ENCODE peak calls at places on chromosomes 1 and 21, in six cellular contexts. E, J, L, F, H and S are unnamed samples.

GRCh38 chr1:230575886-230576477 is 66.3 kb upstream of the COG2 start:
- DNase-seq in E (no peak), J (no peak), L (no peak), F (no peak), H (no peak), S (no peak)

GRCh38 chr1:116067564-116067887 is 43.7 kb upstream of the MAB21L3 start:
- DNase-seq in E (no peak), J (peak), L (no peak), F (no peak), H (no peak), S (no peak)

GRCh38 chr1:9420835-9421532 is 118.3 kb upstream of the SLC25A33 start:
- DNase-seq in E (no peak), J (no peak), L (no peak), F (no peak), H (no peak), S (no peak)

GRCh38 chr1:114111731-114112661 is 41.7 kb downstream of the SYT6 start:
- DNase-seq in E (no peak), J (no peak), L (no peak), F (no peak), H (no peak), S (no peak)

GRCh38 chr1:168396940-168397680 is 116.4 kb downstream of the TBX19 start:
- DNase-seq in E (no peak), J (no peak), L (no peak), F (no peak), H (no peak), S (no peak)

GRCh38 chr1:66240491-66241484 is 293.2 kb upstream of the SGIP1 start:
- DNase-seq in E (no peak), J (no peak), L (no peak), F (no peak), H (no peak), S (no peak)

GRCh38 chr1:25795955-25796806 is 3.8 kb upstream of the SELENON start:
- DNase-seq in E (no peak), J (no peak), L (no peak), F (no peak), H (peak), S (no peak)

GRCh38 chr1:65310078-65310587 is 790 bp downstream of the DNAJC6 start:
- DNase-seq in E (no peak), J (no peak), L (no peak), F (no peak), H (peak), S (no peak)

GRCh38 chr1:15151377-15151806 is 2.2 kb upstream of the TMEM51 start:
- DNase-seq in E (no peak), J (no peak), L (no peak), F (no peak), H (no peak), S (no peak)

GRCh38 chr1:187527346-187527745 is 698.6 kb downstream of the PLA2G4A start:
- DNase-seq in E (no peak), J (no peak), L (no peak), F (no peak), H (no peak), S (no peak)

GRCh38 chr1:172269644-172270043 is 150.8 kb upstream of the C1orf105 start:
- DNase-seq in E (no peak), J (peak), L (no peak), F (no peak), H (no peak), S (no peak)

GRCh38 chr1:154546264-154547043 is 12.0 kb downstream of the UBE2Q1 start:
- DNase-seq in E (no peak), J (peak), L (no peak), F (peak), H (peak), S (no peak)

GRCh38 chr1:236687273-236687672 is 974 bp downstream of the ACTN2 start:
- DNase-seq in E (no peak), J (no peak), L (no peak), F (no peak), H (peak), S (no peak)

GRCh38 chr1:182080955-182081582 is 19.6 kb upstream of the ZNF648 start:
- DNase-seq in E (no peak), J (peak), L (no peak), F (peak), H (peak), S (no peak)

GRCh38 chr1:22141948-22142314 is 966 bp downstream of the WNT4 start:
- DNase-seq in E (no peak), J (no peak), L (no peak), F (no peak), H (no peak), S (no peak)

GRCh38 chr1:31669786-31670582 is 25.3 kb upstream of the PEF1 start:
- DNase-seq in E (peak), J (peak), L (no peak), F (no peak), H (peak), S (peak)

GRCh38 chr1:202593845-202594244 is 116.4 kb downstream of the SYT2 start:
- DNase-seq in E (peak), J (no peak), L (no peak), F (no peak), H (no peak), S (no peak)

GRCh38 chr1:32791881-32792280 is 25.3 kb downstream of the YARS1 start:
- DNase-seq in E (no peak), J (peak), L (no peak), F (no peak), H (no peak), S (no peak)

GRCh38 chr21:34198232-34199120 is 125.1 kb downstream of the MRPS6 start:
- DNase-seq in E (no peak), J (no peak), L (no peak), F (peak), H (no peak), S (no peak)

GRCh38 chr1:113353581-113353980 is 36.7 kb upstream of the MAGI3 start:
- DNase-seq in E (no peak), J (no peak), L (no peak), F (no peak), H (no peak), S (no peak)